ENCODE peak calls at places on chromosomes 11 and 22, in six cellular contexts. H is endothelial cell of umbilical vein, J is iris pigment epithelial cell, E is nephron progenitor cell, B is fibroblast of the aortic adventitia, W is foreskin fibroblast. K is an unnamed sample.

GRCh38 chr11:133821776-133822175 is 23.5 kb downstream of the SPATA19 start:
- DNase-seq in H (no peak), J (peak; percentile 33), E (peak; percentile 75), B (no peak), W (no peak), K (no peak)

GRCh38 chr22:28000361-28000760 is 81.3 kb upstream of the PITPNB start:
- DNase-seq in H (no peak), J (no peak), E (no peak), B (no peak), W (no peak), K (no peak)

GRCh38 chr11:129766858-129767604 is 48.6 kb upstream of the TMEM45B start:
- DNase-seq in H (peak; percentile 26), J (peak; percentile 44), E (peak; percentile 49), B (peak; percentile 34), W (no peak), K (no peak)

GRCh38 chr11:103624708-103625623 is 411.5 kb upstream of the DDI1 start:
- DNase-seq in H (peak; percentile 99), J (peak; percentile 86), E (no peak), B (peak; percentile 99), W (peak; percentile 92), K (no peak)

GRCh38 chr22:43106302-43106701 is 4.2 kb upstream of the BIK start:
- DNase-seq in H (no peak), J (no peak), E (no peak), B (no peak), W (no peak), K (no peak)

GRCh38 chr22:17064498-17065100 is 20.2 kb upstream of the IL17RA start:
- DNase-seq in H (no peak), J (no peak), E (no peak), B (no peak), W (no peak), K (no peak)

GRCh38 chr11:6096417-6096816 is 11.1 kb upstream of the OR56B4 start:
- DNase-seq in H (peak; percentile 40), J (no peak), E (no peak), B (peak; percentile 2), W (no peak), K (no peak)

GRCh38 chr22:43996170-43996980 is 27.7 kb upstream of the PARVB start:
- DNase-seq in H (peak; percentile 39), J (no peak), E (no peak), B (no peak), W (no peak), K (peak; percentile 59)

GRCh38 chr11:123674297-123674696 is 19.9 kb upstream of the SCN3B start:
- DNase-seq in H (no peak), J (no peak), E (no peak), B (no peak), W (no peak), K (no peak)

GRCh38 chr11:104968856-104969776 is 742 bp upstream of the CASP4 start:
- DNase-seq in H (peak; percentile 64), J (peak; percentile 9), E (peak; percentile 3), B (peak; percentile 59), W (no peak), K (peak; percentile 54)

GRCh38 chr11:57476223-57476882 is 16.0 kb downstream of the RTN4RL2 start:
- DNase-seq in H (no peak), J (no peak), E (peak; percentile 63), B (no peak), W (peak; percentile 28), K (peak; percentile 72)

GRCh38 chr11:61777234-61778090 is 14.9 kb downstream of the TMEM258 start:
- DNase-seq in H (peak; percentile 43), J (no peak), E (peak; percentile 52), B (no peak), W (no peak), K (peak; percentile 65)

K was measured in mucosa of descending colon.